ENCODE peak calls at places on chromosome 3, in nine cellular contexts. One of them, this sample, is unnamed.

GRCh38 chr3:72494076-72495000 is 353.9 kb downstream of the SHQ1 start:
- DNase-seq in NB4: no peak
- DNase-seq in RCC 7860: no peak
- DNase-seq in small intestine: no peak
- DNase-seq in lower leg skin: no peak
- DNase-seq in neural crest cell: no peak
- DNase-seq in natural killer cell: no peak
- DNase-seq in activated gamma-delta T cell: no peak
- DNase-seq in right atrium auricular region: no peak
- DNase-seq in this sample: no peak

GRCh38 chr3:45760878-45761711 is 35.2 kb downstream of the SLC6A20 start:
- DNase-seq in RCC 7860: peak; percentile 52
- DNase-seq in small intestine: peak; percentile 64
- DNase-seq in right atrium auricular region: peak; percentile 59
- DNase-seq in natural killer cell: peak; percentile 33
- DNase-seq in activated gamma-delta T cell: no peak
- DNase-seq in neural crest cell: peak; percentile 40
- DNase-seq in lower leg skin: no peak
- DNase-seq in NB4: peak; percentile 68
- DNase-seq in this sample: peak; percentile 72

GRCh38 chr3:134357914-134358811 is 16.1 kb downstream of the AMOTL2 start:
- DNase-seq in NB4: peak; percentile 28
- DNase-seq in activated gamma-delta T cell: no peak
- DNase-seq in lower leg skin: no peak
- DNase-seq in natural killer cell: no peak
- DNase-seq in right atrium auricular region: no peak
- DNase-seq in RCC 7860: peak; percentile 97
- DNase-seq in small intestine: peak; percentile 32
- DNase-seq in neural crest cell: no peak
- DNase-seq in this sample: peak; percentile 30

GRCh38 chr3:124143047-124143446 is 151.1 kb upstream of the ROPN1 start:
- DNase-seq in lower leg skin: no peak
- DNase-seq in small intestine: no peak
- DNase-seq in natural killer cell: no peak
- DNase-seq in neural crest cell: no peak
- DNase-seq in RCC 7860: no peak
- DNase-seq in right atrium auricular region: no peak
- DNase-seq in NB4: no peak
- DNase-seq in activated gamma-delta T cell: no peak
- DNase-seq in this sample: no peak

GRCh38 chr3:194121881-194122280 is 14.1 kb upstream of the HES1 start:
- DNase-seq in lower leg skin: no peak
- DNase-seq in small intestine: peak; percentile 81
- DNase-seq in activated gamma-delta T cell: no peak
- DNase-seq in neural crest cell: no peak
- DNase-seq in RCC 7860: peak; percentile 74
- DNase-seq in right atrium auricular region: no peak
- DNase-seq in natural killer cell: no peak
- DNase-seq in NB4: no peak
- DNase-seq in this sample: no peak

GRCh38 chr3:52200981-52201679 is 3.2 kb downstream of the ALAS1 start:
- DNase-seq in right atrium auricular region: no peak
- DNase-seq in activated gamma-delta T cell: no peak
- DNase-seq in RCC 7860: no peak
- DNase-seq in lower leg skin: no peak
- DNase-seq in NB4: peak; percentile 58
- DNase-seq in small intestine: no peak
- DNase-seq in natural killer cell: no peak
- DNase-seq in neural crest cell: no peak
- DNase-seq in this sample: no peak

GRCh38 chr3:138939563-138940241 is 7.2 kb downstream of the FOXL2 start:
- DNase-seq in neural crest cell: no peak
- DNase-seq in lower leg skin: no peak
- DNase-seq in natural killer cell: peak; percentile 13
- DNase-seq in small intestine: no peak
- DNase-seq in right atrium auricular region: no peak
- DNase-seq in activated gamma-delta T cell: no peak
- DNase-seq in RCC 7860: no peak
- DNase-seq in NB4: peak; percentile 87
- DNase-seq in this sample: no peak

GRCh38 chr3:151923901-151924300 is 50.5 kb downstream of the SUCNR1 start:
- DNase-seq in lower leg skin: no peak
- DNase-seq in right atrium auricular region: no peak
- DNase-seq in NB4: no peak
- DNase-seq in neural crest cell: no peak
- DNase-seq in small intestine: no peak
- DNase-seq in natural killer cell: no peak
- DNase-seq in RCC 7860: no peak
- DNase-seq in activated gamma-delta T cell: no peak
- DNase-seq in this sample: no peak

GRCh38 chr3:54087581-54088410 is 34.6 kb upstream of the CACNA2D3 start:
- DNase-seq in neural crest cell: no peak
- DNase-seq in NB4: no peak
- DNase-seq in activated gamma-delta T cell: no peak
- DNase-seq in right atrium auricular region: no peak
- DNase-seq in RCC 7860: no peak
- DNase-seq in small intestine: no peak
- DNase-seq in lower leg skin: no peak
- DNase-seq in natural killer cell: no peak
- DNase-seq in this sample: no peak

GRCh38 chr3:73808862-73809509 is 184.2 kb upstream of the PDZRN3 start:
- DNase-seq in natural killer cell: no peak
- DNase-seq in activated gamma-delta T cell: no peak
- DNase-seq in lower leg skin: no peak
- DNase-seq in right atrium auricular region: no peak
- DNase-seq in NB4: no peak
- DNase-seq in RCC 7860: no peak
- DNase-seq in small intestine: peak; percentile 33
- DNase-seq in neural crest cell: no peak
- DNase-seq in this sample: no peak

GRCh38 chr3:116064646-116065045 is 380.6 kb downstream of the LSAMP start:
- DNase-seq in right atrium auricular region: no peak
- DNase-seq in NB4: no peak
- DNase-seq in RCC 7860: peak; percentile 34
- DNase-seq in activated gamma-delta T cell: no peak
- DNase-seq in lower leg skin: no peak
- DNase-seq in small intestine: no peak
- DNase-seq in natural killer cell: no peak
- DNase-seq in neural crest cell: no peak
- DNase-seq in this sample: no peak

GRCh38 chr3:45906681-45907220 is 20.4 kb downstream of the CCR9 start:
- DNase-seq in lower leg skin: no peak
- DNase-seq in activated gamma-delta T cell: no peak
- DNase-seq in NB4: peak; percentile 12
- DNase-seq in right atrium auricular region: no peak
- DNase-seq in small intestine: no peak
- DNase-seq in neural crest cell: no peak
- DNase-seq in natural killer cell: no peak
- DNase-seq in RCC 7860: no peak
- DNase-seq in this sample: peak; percentile 17

GRCh38 chr3:50184242-50184978 is 7.0 kb upstream of the GNAT1 start:
- DNase-seq in right atrium auricular region: no peak
- DNase-seq in activated gamma-delta T cell: no peak
- DNase-seq in neural crest cell: no peak
- DNase-seq in NB4: no peak
- DNase-seq in small intestine: no peak
- DNase-seq in lower leg skin: no peak
- DNase-seq in RCC 7860: no peak
- DNase-seq in natural killer cell: no peak
- DNase-seq in this sample: no peak

GRCh38 chr3:141530133-141530768 is 43.4 kb downstream of the RASA2 start:
- DNase-seq in activated gamma-delta T cell: no peak
- DNase-seq in right atrium auricular region: no peak
- DNase-seq in natural killer cell: no peak
- DNase-seq in lower leg skin: no peak
- DNase-seq in RCC 7860: no peak
- DNase-seq in neural crest cell: no peak
- DNase-seq in NB4: peak; percentile 83
- DNase-seq in small intestine: no peak
- DNase-seq in this sample: no peak

GRCh38 chr3:159865042-159865579 is 123.5 kb upstream of the IL12A start:
- DNase-seq in small intestine: no peak
- DNase-seq in RCC 7860: no peak
- DNase-seq in activated gamma-delta T cell: no peak
- DNase-seq in right atrium auricular region: no peak
- DNase-seq in neural crest cell: no peak
- DNase-seq in natural killer cell: no peak
- DNase-seq in lower leg skin: no peak
- DNase-seq in NB4: no peak
- DNase-seq in this sample: no peak

GRCh38 chr3:14452676-14453367 is 50.4 kb downstream of the SLC6A6 start:
- DNase-seq in activated gamma-delta T cell: no peak
- DNase-seq in right atrium auricular region: peak; percentile 97
- DNase-seq in lower leg skin: peak; percentile 89
- DNase-seq in small intestine: peak; percentile 85
- DNase-seq in neural crest cell: no peak
- DNase-seq in NB4: no peak
- DNase-seq in RCC 7860: peak; percentile 85
- DNase-seq in natural killer cell: no peak
- DNase-seq in this sample: no peak

GRCh38 chr3:132394334-132394733 is 23.0 kb upstream of the DNAJC13 start:
- DNase-seq in activated gamma-delta T cell: no peak
- DNase-seq in RCC 7860: no peak
- DNase-seq in lower leg skin: no peak
- DNase-seq in right atrium auricular region: no peak
- DNase-seq in small intestine: no peak
- DNase-seq in neural crest cell: no peak
- DNase-seq in natural killer cell: no peak
- DNase-seq in NB4: no peak
- DNase-seq in this sample: no peak

GRCh38 chr3:118208642-118209041 is 826.0 kb downstream of the IGSF11 start:
- DNase-seq in activated gamma-delta T cell: no peak
- DNase-seq in natural killer cell: no peak
- DNase-seq in right atrium auricular region: no peak
- DNase-seq in NB4: no peak
- DNase-seq in RCC 7860: no peak
- DNase-seq in lower leg skin: no peak
- DNase-seq in neural crest cell: no peak
- DNase-seq in small intestine: no peak
- DNase-seq in this sample: no peak

GRCh38 chr3:188041193-188041592 is 112.8 kb upstream of the LPP start:
- DNase-seq in small intestine: no peak
- DNase-seq in NB4: peak; percentile 15
- DNase-seq in natural killer cell: no peak
- DNase-seq in lower leg skin: no peak
- DNase-seq in right atrium auricular region: no peak
- DNase-seq in neural crest cell: no peak
- DNase-seq in activated gamma-delta T cell: no peak
- DNase-seq in RCC 7860: no peak
- DNase-seq in this sample: no peak

This sample was measured in iPS DF 19.7.